ENCODE peak calls at places on chromosomes 13 and 19, in six cellular contexts. F is NCI-H146, O is EL, U is brain pericyte, N is stomach, G is AML-193. W is an unnamed sample.

GRCh38 chr19:46714523-46715106 is 2.3 kb downstream of the PRKD2 start:
- DNase-seq in O (peak; percentile 40), U (no peak), F (no peak), G (no peak), N (no peak), W (no peak)

GRCh38 chr19:3387645-3388589 is 21.5 kb downstream of the NFIC start:
- DNase-seq in O (peak; percentile 22), F (no peak), G (no peak), U (no peak), N (peak; percentile 93), W (no peak)

GRCh38 chr19:29804493-29804892 is 7.3 kb upstream of the CCNE1 start:
- DNase-seq in G (no peak), U (no peak), O (no peak), F (no peak), N (no peak), W (no peak)

GRCh38 chr19:38729653-38730469 is 14.4 kb downstream of the CAPN12 start:
- DNase-seq in N (peak; percentile 77), G (peak; percentile 45), F (peak; percentile 48), U (no peak), O (peak; percentile 65), W (peak; percentile 54)

GRCh38 chr13:48909088-48909389 is 66.7 kb upstream of the FNDC3A start:
- DNase-seq in O (no peak), G (no peak), N (no peak), F (no peak), U (no peak), W (no peak)

GRCh38 chr19:19748249-19748938 is 15.5 kb upstream of the ZNF14 start:
- DNase-seq in F (no peak), N (peak; percentile 10), U (no peak), G (no peak), O (no peak), W (no peak)

GRCh38 chr19:13053761-13054604 is 48.7 kb downstream of the LYL1 start:
- DNase-seq in F (no peak), O (peak; percentile 98), U (no peak), G (no peak), N (peak; percentile 89), W (peak; percentile 96)

GRCh38 chr19:12939292-12939606 is 840 bp downstream of the CALR start:
- DNase-seq in U (no peak), O (peak; percentile 41), N (no peak), G (no peak), F (peak; percentile 48), W (no peak)

GRCh38 chr19:48784527-48784926 is 26.3 kb downstream of the BCAT2 start:
- DNase-seq in U (no peak), F (peak; percentile 14), O (no peak), N (no peak), G (no peak), W (no peak)

GRCh38 chr19:6060600-6061391 is 49.5 kb downstream of the RFX2 start:
- DNase-seq in O (peak; percentile 54), F (no peak), N (no peak), U (no peak), G (no peak), W (peak; percentile 74)

GRCh38 chr19:38478273-38478971 is 44.9 kb downstream of the RYR1 start:
- DNase-seq in O (peak; percentile 35), U (no peak), G (peak; percentile 4), N (no peak), F (no peak), W (peak; percentile 65)

GRCh38 chr19:4713384-4713951 is 10.2 kb downstream of the DPP9 start:
- DNase-seq in F (no peak), U (no peak), G (no peak), N (peak; percentile 96), O (peak; percentile 99), W (peak; percentile 91)

GRCh38 chr13:68190826-68191225 is 960.7 kb upstream of the PCDH9 start:
- DNase-seq in U (no peak), N (no peak), G (no peak), F (no peak), O (no peak), W (peak; percentile 5)

GRCh38 chr13:76879211-76879875 is 6.9 kb downstream of the KCTD12 start:
- DNase-seq in N (peak; percentile 38), U (no peak), F (peak; percentile 22), O (peak; percentile 77), G (peak; percentile 100), W (no peak)

GRCh38 chr13:101474419-101474957 is 22.0 kb downstream of the ITGBL1 start:
- DNase-seq in U (peak; percentile 73), G (no peak), N (no peak), O (peak; percentile 92), F (peak; percentile 48), W (no peak)

GRCh38 chr19:28239270-28239669 is 973.7 kb downstream of the UQCRFS1 start:
- DNase-seq in U (no peak), G (no peak), N (no peak), O (no peak), F (peak; percentile 1), W (no peak)

GRCh38 chr19:42076375-42076944 is 494 bp downstream of the ZNF574 start:
- DNase-seq in N (no peak), U (no peak), F (no peak), G (no peak), O (no peak), W (no peak)

GRCh38 chr13:51349016-51349415 is 9.5 kb downstream of the SERPINE3 start:
- DNase-seq in O (no peak), N (no peak), U (no peak), G (no peak), F (no peak), W (no peak)

GRCh38 chr13:112980441-112980840 is 11.4 kb downstream of the MCF2L start:
- DNase-seq in U (no peak), O (no peak), N (no peak), G (no peak), F (peak; percentile 29), W (no peak)

GRCh38 chr19:16626796-16627193 is 1.2 kb downstream of the MED26 start:
- DNase-seq in G (no peak), N (no peak), U (no peak), O (no peak), F (no peak), W (peak; percentile 23)

GRCh38 chr19:5590151-5590864 is 22.6 kb upstream of the TINCR start:
- DNase-seq in G (no peak), N (no peak), O (no peak), U (no peak), F (no peak), W (no peak)

GRCh38 chr19:34393629-34394028 is 10.6 kb upstream of the PDCD2L start:
- DNase-seq in U (no peak), N (no peak), F (no peak), G (no peak), O (no peak), W (no peak)

GRCh38 chr13:21365574-21365973 is 93.5 kb downstream of the ZDHHC20 start:
- DNase-seq in U (no peak), F (no peak), O (no peak), N (no peak), G (no peak), W (no peak)

GRCh38 chr19:47130589-47131168 is at the start of gene SAE1:
- DNase-seq in U (peak; percentile 97), G (peak; percentile 97), F (peak; percentile 99), N (peak; percentile 93), O (peak; percentile 99), W (peak; percentile 99)

GRCh38 chr13:50410921-50411712 is 395.9 kb downstream of the KCNRG start:
- DNase-seq in U (no peak), O (peak; percentile 95), N (no peak), G (no peak), F (no peak), W (peak; percentile 48)

GRCh38 chr19:18763674-18764590 is 27.2 kb downstream of the COMP start:
- DNase-seq in G (no peak), O (peak; percentile 91), F (no peak), N (no peak), U (no peak), W (peak; percentile 91)

GRCh38 chr19:7294571-7295212 is 478 bp upstream of the INSR start:
- DNase-seq in N (peak; percentile 74), G (peak; percentile 60), U (no peak), O (peak; percentile 36), F (peak; percentile 63), W (peak; percentile 59)

GRCh38 chr19:9566729-9567128 is 17.6 kb downstream of the ZNF121 start:
- DNase-seq in G (no peak), F (no peak), O (no peak), U (no peak), N (no peak), W (no peak)